ENCODE peak calls at places on chromosomes 11 and 22, in nine cellular contexts. U is bronchial epithelial cell, V is cardiac muscle cell, A is ovary, T is uterus, W is H1, O is kidney epithelial cell, H is NT2/D1, Z is body of pancreas. D is an unnamed sample.

GRCh38 chr11:113035708-113036107 is 74.5 kb downstream of the NCAM1 start:
- DNase-seq in U (no peak), V (no peak), A (no peak), T (no peak), W (no peak), O (no peak), H (no peak), Z (no peak), D (no peak)

GRCh38 chr11:96340555-96340885 is 2.5 kb downstream of the MAML2 start:
- DNase-seq in U (no peak), V (no peak), A (no peak), T (no peak), W (no peak), O (no peak), H (no peak), Z (no peak), D (no peak)

GRCh38 chr11:119734788-119735187 is 5.8 kb upstream of the NECTIN1 start:
- DNase-seq in U (no peak), V (no peak), A (no peak), T (no peak), W (no peak), O (no peak), H (no peak), Z (peak; percentile 42), D (no peak)

GRCh38 chr11:69634590-69634989 is 6.4 kb upstream of the CCND1 start:
- DNase-seq in U (no peak), V (no peak), A (no peak), T (no peak), W (no peak), O (no peak), H (no peak), Z (peak; percentile 22), D (no peak)

GRCh38 chr11:57474017-57474750 is 13.9 kb downstream of the RTN4RL2 start:
- DNase-seq in U (no peak), V (no peak), A (no peak), T (no peak), W (no peak), O (no peak), H (no peak), Z (peak; percentile 15), D (no peak)

GRCh38 chr11:2513441-2513840 is 68.6 kb downstream of the KCNQ1 start:
- DNase-seq in U (no peak), V (no peak), A (no peak), T (no peak), W (no peak), O (no peak), H (no peak), Z (no peak), D (no peak)

GRCh38 chr11:116225236-116225635 is 547.6 kb downstream of the BUD13 start:
- DNase-seq in U (no peak), V (no peak), A (no peak), T (no peak), W (no peak), O (no peak), H (peak; percentile 16), Z (no peak), D (no peak)

GRCh38 chr11:14029971-14030531 is 67.5 kb downstream of the SPON1 start:
- DNase-seq in U (peak; percentile 92), V (peak; percentile 49), A (peak; percentile 82), T (peak; percentile 72), W (no peak), O (peak; percentile 9), H (no peak), Z (peak; percentile 60), D (peak; percentile 80)

GRCh38 chr11:57432714-57433163 is 5.8 kb upstream of the SLC43A3 start:
- DNase-seq in U (peak; percentile 57), V (no peak), A (no peak), T (no peak), W (no peak), O (peak; percentile 45), H (no peak), Z (no peak), D (peak; percentile 85)

GRCh38 chr11:45654741-45655283 is 10.6 kb downstream of the CHST1 start:
- DNase-seq in U (no peak), V (no peak), A (peak; percentile 8), T (no peak), W (no peak), O (no peak), H (no peak), Z (no peak), D (no peak)

GRCh38 chr11:6632116-6633073 is 13.2 kb upstream of the TPP1 start:
- DNase-seq in U (no peak), V (no peak), A (no peak), T (no peak), W (no peak), O (no peak), H (no peak), Z (peak; percentile 11), D (peak; percentile 48)

GRCh38 chr11:88174627-88175003 is 628 bp downstream of the RAB38 start:
- DNase-seq in U (peak; percentile 88), V (no peak), A (peak; percentile 58), T (peak; percentile 52), W (no peak), O (no peak), H (no peak), Z (peak; percentile 66), D (peak; percentile 79)

GRCh38 chr11:104432526-104432925 is 268.6 kb upstream of the PDGFD start:
- DNase-seq in U (peak; percentile 33), V (no peak), A (no peak), T (no peak), W (no peak), O (no peak), H (no peak), Z (no peak), D (no peak)

GRCh38 chr22:31926969-31927368 is 17.4 kb upstream of the YWHAH start:
- DNase-seq in U (peak; percentile 29), V (no peak), A (no peak), T (no peak), W (peak; percentile 53), O (no peak), H (no peak), Z (no peak), D (no peak)

GRCh38 chr11:536841-537621 is at the start of gene LRRC56:
- DNase-seq in U (peak; percentile 57), V (peak; percentile 89), A (peak; percentile 84), T (peak; percentile 70), W (peak; percentile 88), O (peak; percentile 49), H (peak; percentile 70), Z (peak; percentile 93), D (peak; percentile 92)

DNA sequence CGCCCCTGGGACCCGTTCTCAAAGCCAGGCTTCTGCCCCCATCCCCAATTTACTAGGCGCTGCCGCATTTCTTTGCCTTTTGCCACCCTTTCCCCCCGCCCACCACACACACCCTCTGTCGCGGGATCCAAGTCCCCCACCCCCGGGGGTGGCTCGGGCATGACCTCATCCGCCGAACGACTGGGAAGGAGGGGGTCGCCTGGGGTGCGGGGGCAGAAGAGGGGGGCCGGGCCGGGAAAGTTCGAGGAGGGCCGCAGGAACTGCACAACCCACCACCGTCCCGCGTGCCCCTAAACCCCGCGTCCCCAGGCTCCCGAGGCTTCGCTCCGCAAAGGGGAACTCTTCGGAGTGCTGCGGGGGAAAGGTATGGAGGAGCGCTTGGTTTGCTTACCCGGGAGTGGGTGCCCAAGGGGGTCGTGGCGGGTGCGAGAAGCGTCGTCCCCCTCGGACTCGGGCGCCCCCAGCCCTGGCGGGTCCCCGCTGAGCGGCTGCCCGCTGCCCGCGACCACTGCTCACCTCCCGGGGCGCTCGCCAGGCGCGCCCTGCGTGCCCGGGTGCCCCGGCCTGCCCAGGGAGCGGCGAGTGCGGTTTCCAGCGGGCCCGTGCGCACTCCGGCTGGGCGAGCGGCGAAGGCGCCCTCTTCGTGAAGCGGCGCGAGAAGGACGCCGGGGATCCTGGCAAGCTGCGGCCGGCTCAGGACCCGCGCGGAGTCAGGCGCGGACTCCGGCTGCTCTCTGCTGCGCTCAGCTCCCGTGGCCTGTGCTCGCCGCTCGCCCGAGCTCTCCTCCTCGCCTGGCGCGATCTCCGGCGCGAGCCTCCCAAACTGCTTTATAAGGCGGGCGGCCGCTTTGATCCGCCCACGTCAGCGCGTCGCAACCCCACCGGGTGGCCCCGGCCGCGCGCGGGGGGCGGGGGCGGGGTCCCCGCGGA is 3.9 kb upstream of the WNT11 start:
- DNase-seq in U (peak; percentile 36), V (peak; percentile 81), A (peak; percentile 76), T (peak; percentile 81), W (peak; percentile 62), O (no peak), H (no peak), Z (peak; percentile 67), D (peak; percentile 92)
- H3K27me3 ChIP-seq in U (peaks cover 39% of the 10 kb centered on the region), V (peaks cover 39% of the 10 kb centered on the region), A (no peaks in the 10 kb centered on the region), T (no peaks in the 10 kb centered on the region), W (peaks cover 82% of the 10 kb centered on the region), O (peaks cover 80% of the 10 kb centered on the region), H (peaks cover 76% of the 10 kb centered on the region), Z (no peaks in the 10 kb centered on the region), D (no peaks in the 10 kb centered on the region)

GRCh38 chr11:128589998-128590397 is 2.6 kb upstream of the ETS1 start:
- DNase-seq in U (no peak), V (no peak), A (no peak), T (no peak), W (no peak), O (no peak), H (no peak), Z (no peak), D (no peak)
- H3K27me3 ChIP-seq in U (no peaks in the 10 kb centered on the region), V (peaks cover 60% of the 10 kb centered on the region), A (no peaks in the 10 kb centered on the region), T (no peaks in the 10 kb centered on the region), W (no peaks in the 10 kb centered on the region), O (no peaks in the 10 kb centered on the region), H (peaks cover 24% of the 10 kb centered on the region), Z (no peaks in the 10 kb centered on the region), D (no peaks in the 10 kb centered on the region)

DNA sequence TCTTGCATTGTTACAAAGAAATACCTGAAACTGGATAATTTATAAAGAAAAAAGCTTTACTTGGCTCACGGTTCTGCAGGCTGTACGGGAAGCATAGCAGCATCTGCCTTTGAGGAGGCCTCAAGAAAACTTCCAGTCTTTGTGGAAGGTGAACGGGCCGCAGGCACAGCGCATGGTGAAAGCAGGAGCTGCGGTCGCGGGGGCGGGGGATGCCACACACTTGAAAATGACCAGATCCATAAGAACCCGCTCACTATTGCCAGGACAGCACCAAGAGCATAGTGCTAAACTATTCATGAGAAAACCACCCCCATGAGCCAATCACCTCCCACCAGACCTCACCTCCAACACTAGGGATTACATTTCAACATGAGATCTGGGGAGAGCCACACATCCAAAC is 45.6 kb upstream of the SEPTIN5 start:
- DNase-seq in U (no peak), V (no peak), A (no peak), T (no peak), W (no peak), O (no peak), H (no peak), Z (no peak), D (peak; percentile 45)
- H3K27me3 ChIP-seq in U (peaks cover 2% of the 10 kb centered on the region), V (no peaks in the 10 kb centered on the region), A (no peaks in the 10 kb centered on the region), T (no peaks in the 10 kb centered on the region), W (no peaks in the 10 kb centered on the region), O (peaks cover 3% of the 10 kb centered on the region), H (no peaks in the 10 kb centered on the region), Z (no peaks in the 10 kb centered on the region), D (no peaks in the 10 kb centered on the region)

DNA sequence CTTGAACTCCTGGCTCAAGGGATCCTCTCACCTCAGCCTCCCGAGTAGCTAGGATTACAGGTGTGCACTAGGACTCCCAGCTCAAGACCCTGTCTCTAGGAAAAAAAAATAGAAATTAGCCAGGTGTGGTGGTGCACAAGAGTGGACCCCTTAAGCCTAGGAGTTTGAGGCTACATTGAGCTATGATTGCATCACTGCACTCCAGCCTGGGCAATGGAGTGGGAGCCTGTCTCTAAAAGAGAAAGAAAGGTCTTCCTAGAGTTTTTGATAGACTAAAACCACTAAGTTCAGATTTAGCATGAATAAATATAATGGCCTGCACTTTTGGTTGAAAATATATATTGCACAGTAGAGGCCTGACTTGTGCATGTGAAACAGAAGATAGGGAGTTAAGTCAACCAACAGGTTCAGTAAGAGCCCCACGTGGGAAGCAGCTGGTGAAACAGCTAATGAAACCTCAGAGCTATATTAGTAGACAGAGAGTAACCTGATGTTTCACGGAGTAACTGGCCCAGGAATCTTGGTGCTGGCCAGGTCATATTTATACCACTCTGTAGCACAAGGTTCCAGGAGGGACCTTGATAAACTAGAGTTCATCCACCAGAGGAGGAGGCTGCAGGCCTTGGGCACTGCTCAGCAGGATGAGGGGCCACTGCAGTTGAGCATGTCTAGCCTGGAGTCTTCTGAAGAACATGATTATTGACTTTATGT is 4.6 kb upstream of the MICAL3 start:
- DNase-seq in U (peak; percentile 40), V (no peak), A (no peak), T (no peak), W (no peak), O (no peak), H (no peak), Z (no peak), D (no peak)
- H3K27me3 ChIP-seq in U (no peaks in the 10 kb centered on the region), V (peaks cover 47% of the 10 kb centered on the region), A (no peaks in the 10 kb centered on the region), T (no peaks in the 10 kb centered on the region), W (peaks cover 29% of the 10 kb centered on the region), O (no peaks in the 10 kb centered on the region), H (peaks cover 32% of the 10 kb centered on the region), Z (no peaks in the 10 kb centered on the region), D (peaks cover 6% of the 10 kb centered on the region)

D was measured in upper lobe of left lung.